ENCODE peak calls at places on chromosome 1, in four cellular contexts. V is H54, W is Right ventricle myocardium superior, I is GM13976. T is an unnamed sample.

GRCh38 chr1:174160109-174160473 is 771 bp downstream of the RABGAP1L start:
- DNase-seq in I (no peak), V (peak; percentile 55), W (peak; percentile 70), T (peak; percentile 75)

GRCh38 chr1:27862671-27863551 is 9.4 kb upstream of the THEMIS2 start:
- DNase-seq in W (peak; percentile 59), V (peak; percentile 74), I (peak; percentile 50), T (peak; percentile 93)

GRCh38 chr1:56645663-56646330 is 683 bp downstream of the PRKAA2 start:
- DNase-seq in W (peak; percentile 46), V (peak; percentile 15), I (no peak), T (no peak)

GRCh38 chr1:178501705-178502329 is 5.1 kb upstream of the CLEC20A start:
- DNase-seq in W (peak; percentile 80), I (peak; percentile 87), V (peak; percentile 81), T (peak; percentile 55)

GRCh38 chr1:99648107-99648506 is 2.2 kb downstream of the PALMD start:
- DNase-seq in I (no peak), W (peak; percentile 80), V (no peak), T (no peak)

GRCh38 chr1:229514578-229515275 is 6.6 kb upstream of the NUP133 start:
- DNase-seq in I (peak; percentile 57), V (peak; percentile 35), W (peak; percentile 47), T (peak; percentile 84)

GRCh38 chr1:20216574-20216973 is 30.3 kb upstream of the PLA2G2C start:
- DNase-seq in V (peak; percentile 17), I (peak; percentile 69), W (no peak), T (peak; percentile 51)

GRCh38 chr1:217048104-217048707 is 325.0 kb upstream of the ESRRG start:
- DNase-seq in I (peak; percentile 6), V (peak; percentile 4), W (no peak), T (no peak)

GRCh38 chr1:23368562-23369334 is 888 bp downstream of the ZNF436 start:
- DNase-seq in I (peak; percentile 92), V (peak; percentile 35), W (peak; percentile 96), T (peak; percentile 93)